ENCODE peak calls at places on chromosomes 7 and 10, in five cellular contexts. W is dorsolateral prefrontal cortex, I is mesendoderm, B is PC-9, K is right lobe of liver. V is an unnamed sample.
A peak's percentile ranks its signal among the peaks of the same experiment; 100 is the strongest.

GRCh38 chr7:69939317-69939716 is 341.0 kb downstream of the AUTS2 start:
- DNase-seq in W (no peak), I (no peak), B (no peak), K (no peak), V (no peak)

GRCh38 chr7:28674359-28674782 is 262.1 kb downstream of the CREB5 start:
- DNase-seq in W (no peak), I (peak; percentile 70), B (peak; percentile 88), K (no peak), V (no peak)

GRCh38 chr7:46745700-46746090 is 824.6 kb upstream of the IGFBP3 start:
- DNase-seq in W (no peak), I (no peak), B (no peak), K (no peak), V (peak; percentile 11)

GRCh38 chr10:61939575-61940301 is 38.2 kb downstream of the ARID5B start:
- DNase-seq in W (no peak), I (no peak), B (peak; percentile 75), K (no peak), V (peak; percentile 78)

GRCh38 chr7:33459340-33459751 is 330.0 kb downstream of the BBS9 start:
- DNase-seq in W (no peak), I (peak; percentile 90), B (no peak), K (no peak), V (peak; percentile 82)

GRCh38 chr7:2044883-2045471 is 187.8 kb downstream of the MAD1L1 start:
- DNase-seq in W (no peak), I (no peak), B (no peak), K (no peak), V (no peak)

GRCh38 chr7:36037121-36037662 is 115.9 kb upstream of the EEPD1 start:
- DNase-seq in W (no peak), I (peak; percentile 97), B (peak; percentile 100), K (no peak), V (peak; percentile 96)

GRCh38 chr7:27784399-27785053 is 44.6 kb downstream of the TAX1BP1 start:
- DNase-seq in W (no peak), I (peak; percentile 58), B (peak; percentile 98), K (no peak), V (peak; percentile 62)

GRCh38 chr7:22713463-22713862 is 13.5 kb upstream of the IL6 start:
- DNase-seq in W (no peak), I (no peak), B (peak; percentile 19), K (no peak), V (no peak)

GRCh38 chr10:7235376-7235775 is 175.5 kb downstream of the SFMBT2 start:
- DNase-seq in W (no peak), I (no peak), B (no peak), K (no peak), V (no peak)

DNA sequence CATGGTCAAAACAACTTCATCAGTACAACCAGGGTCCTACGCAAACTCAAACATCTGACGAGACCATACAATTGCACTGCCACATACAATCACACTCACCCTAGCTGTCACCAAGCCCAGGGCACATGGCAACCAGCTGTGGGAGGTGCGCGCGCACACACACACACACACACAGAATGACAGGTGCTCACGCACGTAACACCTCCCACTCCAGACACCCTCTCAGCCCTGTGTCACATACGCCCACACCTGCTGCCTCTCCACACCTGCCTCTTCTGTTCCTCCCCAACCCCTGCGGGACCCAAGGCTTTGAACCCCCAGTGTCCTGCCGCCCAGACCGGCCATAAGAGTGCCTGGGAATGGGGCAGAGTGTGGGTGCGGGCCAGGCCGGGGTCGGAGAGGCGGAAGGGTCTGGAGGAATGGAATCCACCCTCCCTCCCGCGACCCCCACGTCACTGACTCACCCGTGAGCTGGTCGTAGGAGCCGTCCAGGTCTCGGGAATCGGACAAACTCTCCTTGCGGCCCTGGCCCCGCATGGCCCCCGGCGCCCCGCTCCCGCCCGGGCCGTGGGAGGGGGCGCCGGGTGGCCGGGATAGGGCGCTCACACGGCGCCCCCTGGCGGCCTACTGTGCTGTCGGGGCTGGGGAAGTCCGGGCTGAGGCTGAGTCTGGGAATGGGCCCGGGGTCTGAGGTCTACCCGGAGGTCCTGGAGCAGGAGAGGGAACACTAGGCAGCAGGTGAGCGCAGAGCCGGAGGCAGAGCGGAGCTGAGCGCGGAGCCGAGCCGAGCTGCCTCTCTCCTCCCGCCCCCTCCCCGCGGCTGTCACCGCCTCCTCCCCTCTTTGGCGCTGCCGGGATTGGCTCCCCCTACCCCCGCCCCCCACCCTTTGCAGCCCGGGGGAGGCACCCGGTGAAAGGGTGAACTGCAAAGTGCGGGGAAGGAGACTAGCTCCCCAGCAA is at the start of gene KCNIP2:
- DNase-seq in W (no peak), I (peak; percentile 88), B (no peak), K (no peak), V (peak; percentile 8)
- H3K4me3 ChIP-seq in W (peak within 1 kb of the TSS; percentile 39), I (no peak within 1 kb of the TSS), B (no peak within 1 kb of the TSS), K (no peak within 1 kb of the TSS), V (peak within 1 kb of the TSS; percentile 17)

GRCh38 chr7:98470131-98470985 is 69.5 kb upstream of the BAIAP2L1 start:
- DNase-seq in W (no peak), I (peak; percentile 86), B (no peak), K (peak; percentile 59), V (no peak)
- H3K4me3 ChIP-seq in W (no peak overlapping the region), I (no peak overlapping the region), B (no peak overlapping the region), K (no peak overlapping the region), V (no peak overlapping the region)

GRCh38 chr7:41887446-41887845 is 184.6 kb upstream of the INHBA start:
- DNase-seq in W (no peak), I (no peak), B (no peak), K (no peak), V (peak; percentile 45)
- H3K4me3 ChIP-seq in W (no peak overlapping the region), I (no peak overlapping the region), B (no peak overlapping the region), K (no peak overlapping the region), V (no peak overlapping the region)

DNA sequence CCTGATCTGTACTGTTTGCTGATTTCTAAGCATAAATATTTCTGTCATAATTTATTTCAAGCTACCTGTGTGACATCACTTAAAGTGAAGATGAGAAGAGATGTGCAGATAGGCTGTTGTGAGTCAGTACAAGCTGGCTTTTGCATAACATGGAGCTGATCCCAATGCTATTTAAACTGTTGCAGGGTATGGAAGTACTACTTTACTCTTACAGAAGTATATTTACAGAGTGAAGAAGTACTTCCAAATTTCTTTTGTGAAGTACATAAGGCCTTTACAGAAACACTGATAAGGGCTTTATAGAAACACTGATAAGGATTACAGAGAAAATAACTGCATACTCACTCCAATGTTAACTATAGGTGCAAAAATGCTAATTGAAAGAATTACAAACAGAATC is 911.6 kb downstream of the LRMDA start:
- DNase-seq in W (no peak), I (no peak), B (no peak), K (no peak), V (no peak)
- H3K4me3 ChIP-seq in W (no peak overlapping the region), I (no peak overlapping the region), B (no peak overlapping the region), K (no peak overlapping the region), V (no peak overlapping the region)

GRCh38 chr10:49396666-49396999 is 744 bp upstream of the DRGX start:
- DNase-seq in W (no peak), I (no peak), B (no peak), K (no peak), V (no peak)
- H3K4me3 ChIP-seq in W (no peak overlapping the region), I (no peak overlapping the region), B (no peak overlapping the region), K (no peak overlapping the region), V (no peak overlapping the region)

GRCh38 chr10:22022257-22023051 is 18.9 kb upstream of the DNAJC1 start:
- DNase-seq in W (no peak), I (no peak), B (no peak), K (no peak), V (peak; percentile 86)
- H3K4me3 ChIP-seq in W (no peak overlapping the region), I (no peak overlapping the region), B (no peak overlapping the region), K (no peak overlapping the region), V (no peak overlapping the region)